ENCODE peak calls at places on chromosomes 12 and 14, in ten cellular contexts. H is upper lobe of right lung; O is CD8-positive, alpha-beta T cell; Q is AG10803; M is A549; C is K562; J is uterus; R is mucosa of descending colon; U is cardiac muscle cell; N is H1. P is an unnamed sample.

GRCh38 chr14:20468773-20469241 is 399 bp upstream of the PNP start:
- DNase-seq in H (peak; percentile 68), O (no peak), Q (no peak), M (no peak), C (no peak), J (peak; percentile 26), R (no peak), U (no peak), N (no peak), P (no peak)

GRCh38 chr14:92407395-92407794 is 84.4 kb downstream of the SLC24A4 start:
- DNase-seq in H (no peak), O (no peak), Q (no peak), M (no peak), C (no peak), J (no peak), R (no peak), U (no peak), N (no peak), P (no peak)

GRCh38 chr14:77542349-77543239 is 44.0 kb upstream of the ISM2 start:
- DNase-seq in H (no peak), O (no peak), Q (no peak), M (no peak), C (no peak), J (no peak), R (no peak), U (no peak), N (no peak), P (no peak)

GRCh38 chr12:84508943-84509342 is 403.7 kb downstream of the SLC6A15 start:
- DNase-seq in H (peak; percentile 60), O (no peak), Q (peak; percentile 73), M (no peak), C (no peak), J (no peak), R (no peak), U (no peak), N (no peak), P (no peak)

GRCh38 chr12:120361506-120362208 is 7.3 kb downstream of the MSI1 start:
- DNase-seq in H (no peak), O (no peak), Q (peak; percentile 51), M (no peak), C (peak; percentile 95), J (peak; percentile 62), R (no peak), U (peak; percentile 95), N (peak; percentile 91), P (no peak)

GRCh38 chr14:36055681-36056225 is 120.8 kb downstream of the PTCSC3 start:
- DNase-seq in H (no peak), O (no peak), Q (no peak), M (no peak), C (no peak), J (no peak), R (no peak), U (no peak), N (no peak), P (no peak)

GRCh38 chr12:102847131-102847530 is 69.9 kb downstream of the PAH start:
- DNase-seq in H (no peak), O (no peak), Q (peak; percentile 11), M (no peak), C (no peak), J (no peak), R (no peak), U (no peak), N (no peak), P (no peak)

GRCh38 chr12:2273288-2273687 is 220.5 kb downstream of the CACNA1C start:
- DNase-seq in H (no peak), O (no peak), Q (peak; percentile 80), M (no peak), C (no peak), J (no peak), R (no peak), U (no peak), N (no peak), P (no peak)

GRCh38 chr12:11706509-11707331 is 57.2 kb downstream of the ETV6 start:
- DNase-seq in H (no peak), O (no peak), Q (no peak), M (no peak), C (no peak), J (no peak), R (no peak), U (peak; percentile 31), N (no peak), P (no peak)

GRCh38 chr14:104151028-104151385 is 12.6 kb downstream of the KIF26A start:
- DNase-seq in H (no peak), O (no peak), Q (no peak), M (no peak), C (no peak), J (no peak), R (no peak), U (no peak), N (no peak), P (no peak)

GRCh38 chr14:104149278-104149595 is 10.8 kb downstream of the KIF26A start:
- DNase-seq in H (no peak), O (no peak), Q (no peak), M (no peak), C (no peak), J (no peak), R (no peak), U (no peak), N (no peak), P (no peak)

GRCh38 chr14:104151546-104152245 is 13.3 kb downstream of the KIF26A start:
- DNase-seq in H (no peak), O (no peak), Q (no peak), M (no peak), C (no peak), J (no peak), R (no peak), U (no peak), N (no peak), P (no peak)

GRCh38 chr14:104149617-104150141 is 11.3 kb downstream of the KIF26A start:
- DNase-seq in H (no peak), O (no peak), Q (no peak), M (peak; percentile 33), C (no peak), J (peak; percentile 43), R (no peak), U (peak; percentile 60), N (no peak), P (no peak)

GRCh38 chr14:104150201-104151027 is 12.0 kb downstream of the KIF26A start:
- DNase-seq in H (no peak), O (no peak), Q (peak; percentile 65), M (peak; percentile 40), C (peak; percentile 27), J (no peak), R (no peak), U (peak; percentile 88), N (peak; percentile 61), P (no peak)
- TF ChIP-seq CTCF in H (no peak), O (no peak), Q (peak; percentile 39), M (no peak), C (no peak), J (no peak), R (no peak), U (peak; percentile 26), N (peak; percentile 30), P (no peak)

GRCh38 chr14:103879118-103879569 is 31.8 kb upstream of the PPP1R13B start:
- DNase-seq in H (no peak), O (no peak), Q (no peak), M (no peak), C (no peak), J (no peak), R (no peak), U (no peak), N (no peak), P (no peak)

GRCh38 chr14:103881927-103882281 is 34.5 kb upstream of the PPP1R13B start:
- DNase-seq in H (no peak), O (no peak), Q (no peak), M (no peak), C (no peak), J (no peak), R (no peak), U (no peak), N (no peak), P (no peak)

GRCh38 chr14:103879570-103880333 is 32.4 kb upstream of the PPP1R13B start:
- DNase-seq in H (peak; percentile 92), O (no peak), Q (no peak), M (peak; percentile 75), C (peak; percentile 25), J (peak; percentile 35), R (peak; percentile 88), U (no peak), N (no peak), P (no peak)

GRCh38 chr14:103880986-103881926 is 33.9 kb upstream of the PPP1R13B start:
- DNase-seq in H (peak; percentile 71), O (no peak), Q (no peak), M (no peak), C (no peak), J (peak; percentile 49), R (no peak), U (no peak), N (no peak), P (no peak)

DNA sequence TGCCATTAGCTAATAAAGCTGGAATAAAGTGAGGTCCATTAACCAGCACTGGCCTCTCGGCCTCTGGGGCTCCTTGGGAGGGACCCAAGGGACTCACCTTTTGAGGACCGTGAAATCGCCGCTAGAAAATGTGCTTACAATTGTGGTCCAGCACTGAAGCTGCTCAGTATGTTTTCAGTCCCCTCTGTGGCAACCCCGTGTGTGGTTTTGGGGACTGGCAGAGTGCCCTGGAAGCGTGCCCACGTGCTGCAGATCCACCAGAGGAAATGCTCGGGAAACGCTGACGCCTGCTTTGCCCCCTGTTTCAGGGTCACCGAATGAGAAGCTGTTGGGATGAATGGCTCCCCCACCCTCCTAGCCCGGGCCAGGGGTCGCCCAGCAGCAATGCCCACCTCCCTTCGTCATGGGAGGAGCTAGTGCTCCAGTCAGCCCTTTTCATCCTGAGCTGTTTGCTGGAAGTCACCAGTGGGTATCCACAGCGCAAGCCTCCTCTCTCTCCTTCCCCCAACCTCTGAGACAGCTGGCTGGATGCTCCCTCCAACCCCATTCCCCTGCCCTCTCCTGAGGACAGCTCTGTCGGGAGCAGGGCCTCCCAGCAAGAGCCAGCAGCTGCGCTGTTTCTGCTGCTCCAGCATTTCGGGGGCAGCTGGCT is 33.1 kb upstream of the PPP1R13B start:
- DNase-seq in H (peak; percentile 92), O (peak; percentile 58), Q (peak; percentile 83), M (no peak), C (no peak), J (peak; percentile 73), R (peak; percentile 72), U (no peak), N (no peak), P (no peak)
- H3K4me3 ChIP-seq in H (peak overlapping the region; percentile 41), O (peak overlapping the region; percentile 30), Q (peak overlapping the region; percentile 28), M (peak overlapping the region; percentile 35), C (no peak overlapping the region), J (no peak overlapping the region), R (no peak overlapping the region), U (no peak overlapping the region), N (no peak overlapping the region), P (no peak overlapping the region)

GRCh38 chr12:54204316-54204715 is 15.5 kb upstream of the SMUG1 start:
- DNase-seq in H (no peak), O (no peak), Q (no peak), M (no peak), C (no peak), J (no peak), R (no peak), U (no peak), N (no peak), P (no peak)
- TF ChIP-seq CTCF in H (no peak), O (no peak), Q (no peak), M (no peak), C (no peak), J (no peak), R (no peak), U (no peak), N (no peak), P (no peak)

DNA sequence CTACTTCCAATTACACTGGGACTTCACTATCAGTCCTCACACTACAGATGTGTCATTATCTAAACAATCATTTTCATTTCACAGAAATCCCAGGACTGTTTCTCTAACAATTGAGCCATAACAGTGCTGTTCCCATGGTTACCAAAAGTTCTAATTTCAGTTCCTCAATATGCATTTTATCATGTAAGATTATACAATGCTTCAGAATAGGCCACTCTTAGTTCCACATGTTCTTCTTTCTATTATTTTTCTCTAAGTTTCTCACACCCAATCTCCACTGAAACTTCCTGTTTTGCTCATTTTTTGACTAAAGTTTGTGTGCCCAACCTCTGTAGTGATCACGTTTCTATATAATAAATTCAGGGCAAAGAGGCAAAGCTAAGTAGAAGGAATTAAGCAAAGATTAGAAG is 185.8 kb downstream of the DUSP6 start:
- DNase-seq in H (no peak), O (no peak), Q (peak; percentile 47), M (peak; percentile 36), C (no peak), J (no peak), R (no peak), U (no peak), N (no peak), P (no peak)
- H3K4me3 ChIP-seq in H (no peak overlapping the region), O (no peak overlapping the region), Q (no peak overlapping the region), M (no peak overlapping the region), C (no peak overlapping the region), J (no peak overlapping the region), R (no peak overlapping the region), U (no peak overlapping the region), N (no peak overlapping the region), P (no peak overlapping the region)